ENCODE peak calls at places on chromosome 1, in five cellular contexts. J is neuronal stem cell, S is mesenchymal stem cell, V is IMR-90, K is trophoblast cell. Q is an unnamed sample.
A peak's percentile ranks its signal among the peaks of the same experiment; 100 is the strongest.

GRCh38 chr1:8844421-8845063 is 27.1 kb upstream of the RERE start:
- DNase-seq in J (no peak), S (peak; percentile 61), V (no peak), K (no peak), Q (no peak)

GRCh38 chr1:183989078-183989577 is 48.4 kb downstream of the COLGALT2 start:
- DNase-seq in J (no peak), S (peak; percentile 71), V (peak; percentile 95), K (no peak), Q (no peak)

GRCh38 chr1:17581389-17582123 is 42.1 kb downstream of the ARHGEF10L start:
- DNase-seq in J (no peak), S (no peak), V (no peak), K (no peak), Q (no peak)

GRCh38 chr1:241163363-241163762 is 193.6 kb downstream of the RGS7 start:
- DNase-seq in J (no peak), S (no peak), V (no peak), K (no peak), Q (peak; percentile 49)

GRCh38 chr1:55239548-55239947 is 24.4 kb upstream of the USP24 start:
- DNase-seq in J (no peak), S (no peak), V (no peak), K (no peak), Q (no peak)

GRCh38 chr1:173447224-173447623 is 29.9 kb upstream of the PRDX6 start:
- DNase-seq in J (no peak), S (no peak), V (no peak), K (no peak), Q (no peak)

GRCh38 chr1:23422955-23423354 is 1.6 kb downstream of the TCEA3 start:
- DNase-seq in J (no peak), S (no peak), V (no peak), K (no peak), Q (no peak)

GRCh38 chr1:32012709-32013385 is 821 bp upstream of the KHDRBS1 start:
- DNase-seq in J (peak; percentile 6), S (no peak), V (no peak), K (no peak), Q (no peak)

GRCh38 chr1:11653101-11653601 is 1.1 kb downstream of the FBXO2 start:
- DNase-seq in J (no peak), S (no peak), V (peak; percentile 18), K (no peak), Q (peak; percentile 60)

GRCh38 chr1:198967566-198967965 is 328.7 kb downstream of the PTPRC start:
- DNase-seq in J (no peak), S (no peak), V (no peak), K (no peak), Q (no peak)

GRCh38 chr1:89005286-89006151 is 13.1 kb upstream of the KYAT3 start:
- DNase-seq in J (no peak), S (no peak), V (no peak), K (no peak), Q (no peak)

GRCh38 chr1:44144962-44145756 is 3.7 kb upstream of the KLF18 start:
- DNase-seq in J (no peak), S (peak; percentile 3), V (peak; percentile 34), K (no peak), Q (no peak)

GRCh38 chr1:214427871-214428277 is 123.5 kb downstream of the PTPN14 start:
- DNase-seq in J (no peak), S (peak; percentile 97), V (peak; percentile 98), K (no peak), Q (peak; percentile 42)

GRCh38 chr1:74470936-74471335 is 41.5 kb downstream of the LRRC53 start:
- DNase-seq in J (no peak), S (no peak), V (no peak), K (no peak), Q (no peak)

GRCh38 chr1:111656093-111657017 is 36.8 kb downstream of the RAP1A start:
- DNase-seq in J (peak; percentile 1), S (peak; percentile 71), V (peak; percentile 66), K (no peak), Q (no peak)

GRCh38 chr1:37100310-37100709 is 66.0 kb upstream of the GRIK3 start:
- DNase-seq in J (no peak), S (no peak), V (no peak), K (no peak), Q (no peak)

GRCh38 chr1:220691039-220691684 is 999 bp downstream of the C1orf115 start:
- DNase-seq in J (no peak), S (no peak), V (no peak), K (peak; percentile 46), Q (no peak)

GRCh38 chr1:151934048-151934493 is 24.8 kb upstream of the THEM4 start:
- DNase-seq in J (peak; percentile 32), S (peak; percentile 75), V (peak; percentile 60), K (peak; percentile 54), Q (peak; percentile 49)

GRCh38 chr1:150564051-150564991 is 15.1 kb downstream of the MCL1 start:
- DNase-seq in J (no peak), S (peak; percentile 77), V (no peak), K (no peak), Q (no peak)

GRCh38 chr1:119920104-119920968 is 24.0 kb upstream of the ADAM30 start:
- DNase-seq in J (no peak), S (no peak), V (no peak), K (no peak), Q (no peak)

GRCh38 chr1:177423083-177423482 is 252.3 kb downstream of the BRINP2 start:
- DNase-seq in J (no peak), S (no peak), V (no peak), K (no peak), Q (no peak)

GRCh38 chr1:42006836-42007235 is 88.1 kb upstream of the HIVEP3 start:
- DNase-seq in J (no peak), S (no peak), V (peak; percentile 21), K (no peak), Q (no peak)

GRCh38 chr1:172399369-172400072 is 21.0 kb upstream of the C1orf105 start:
- DNase-seq in J (no peak), S (peak; percentile 96), V (peak; percentile 92), K (peak; percentile 12), Q (no peak)

GRCh38 chr1:25081496-25081895 is 150.8 kb downstream of the SYF2 start:
- DNase-seq in J (no peak), S (no peak), V (no peak), K (no peak), Q (no peak)

GRCh38 chr1:6235302-6235680 is 473 bp downstream of the ICMT start:
- DNase-seq in J (no peak), S (no peak), V (no peak), K (peak; percentile 35), Q (no peak)

GRCh38 chr1:54051936-54052469 is 1.0 kb downstream of the TMEM59 start:
- DNase-seq in J (no peak), S (no peak), V (no peak), K (peak; percentile 62), Q (no peak)
- H3K4ac ChIP-seq in J (no peak overlapping the region), S (no peak overlapping the region), V (peak overlapping the region; percentile 84), K (peak overlapping the region; percentile 28), Q (no peak overlapping the region)

GRCh38 chr1:203217139-203217621 is 12.3 kb downstream of the CHIT1 start:
- DNase-seq in J (no peak), S (no peak), V (no peak), K (no peak), Q (peak; percentile 66)
- H4K91ac ChIP-seq in J (no peak overlapping the region), S (no peak overlapping the region), V (no peak overlapping the region), K (no peak overlapping the region), Q (no peak overlapping the region)

DNA sequence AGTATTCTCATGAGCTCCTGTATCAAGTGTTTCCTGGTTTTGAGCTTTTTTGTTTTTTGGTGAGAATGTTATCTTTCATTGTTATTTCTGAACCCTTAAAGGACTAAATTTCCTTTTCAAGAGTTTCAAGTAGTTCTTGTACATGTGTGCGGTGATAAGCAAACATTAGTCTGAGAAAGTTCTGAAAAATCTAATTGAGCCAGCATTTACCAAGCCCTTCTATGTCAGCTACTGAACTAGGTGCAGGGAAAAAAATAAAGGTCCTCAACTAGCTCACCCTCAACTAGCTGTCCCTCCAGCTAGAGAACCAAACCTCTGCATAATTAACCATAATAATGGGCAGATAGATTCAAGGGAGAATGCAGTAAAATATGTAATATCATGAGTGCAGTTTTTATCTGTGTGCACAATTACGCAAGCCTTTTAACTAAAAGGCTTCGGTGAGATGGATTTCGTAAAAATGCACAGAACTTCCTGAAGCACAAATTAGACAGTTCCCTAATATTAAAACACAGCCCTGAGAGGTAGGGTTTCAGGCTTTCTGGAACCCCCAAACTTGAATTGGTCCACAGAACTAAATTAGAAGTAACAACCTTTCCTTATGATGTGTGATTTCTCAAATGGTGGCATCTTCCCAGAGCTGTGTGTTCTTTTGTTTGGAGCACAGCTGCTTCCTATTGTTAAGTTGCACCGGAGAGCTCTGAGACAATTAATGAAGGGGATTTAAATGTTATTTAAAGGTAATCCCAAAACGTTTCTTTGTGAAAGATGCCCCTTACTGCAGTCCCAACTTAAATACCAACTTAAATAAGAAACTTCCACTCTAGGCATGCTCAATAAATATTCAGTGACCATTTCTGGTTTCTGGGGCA is 165.8 kb downstream of the NFIA start:
- DNase-seq in J (peak; percentile 32), S (no peak), V (no peak), K (no peak), Q (no peak)
- H3K4ac ChIP-seq in J (no peak overlapping the region), S (no peak overlapping the region), V (no peak overlapping the region), K (no peak overlapping the region), Q (no peak overlapping the region)

GRCh38 chr1:233443040-233443439 is 115.5 kb downstream of the MAP3K21 start:
- DNase-seq in J (no peak), S (no peak), V (no peak), K (no peak), Q (no peak)

GRCh38 chr1:233444484-233444883 is 117.0 kb downstream of the MAP3K21 start:
- DNase-seq in J (no peak), S (no peak), V (no peak), K (no peak), Q (no peak)

GRCh38 chr1:233446935-233447334 is 119.4 kb downstream of the MAP3K21 start:
- DNase-seq in J (no peak), S (no peak), V (no peak), K (no peak), Q (no peak)

GRCh38 chr1:233445737-233446136 is 118.2 kb downstream of the MAP3K21 start:
- DNase-seq in J (no peak), S (no peak), V (no peak), K (no peak), Q (no peak)

GRCh38 chr1:233448290-233448689 is 120.8 kb downstream of the MAP3K21 start:
- DNase-seq in J (no peak), S (no peak), V (no peak), K (no peak), Q (no peak)
- H4K91ac ChIP-seq in J (no peak overlapping the region), S (no peak overlapping the region), V (no peak overlapping the region), K (no peak overlapping the region), Q (no peak overlapping the region)

GRCh38 chr1:109158433-109158832 is 44.5 kb downstream of the ELAPOR1 start:
- DNase-seq in J (no peak), S (no peak), V (no peak), K (no peak), Q (no peak)

GRCh38 chr1:109152196-109152595 is 38.3 kb downstream of the ELAPOR1 start:
- DNase-seq in J (no peak), S (no peak), V (no peak), K (no peak), Q (no peak)

GRCh38 chr1:109161836-109162606 is 48.1 kb downstream of the ELAPOR1 start:
- DNase-seq in J (no peak), S (peak; percentile 93), V (peak; percentile 89), K (peak; percentile 85), Q (no peak)

GRCh38 chr1:109160054-109160840 is 46.3 kb downstream of the ELAPOR1 start:
- DNase-seq in J (no peak), S (no peak), V (no peak), K (no peak), Q (no peak)

GRCh38 chr1:109156916-109157385 is 43.0 kb downstream of the ELAPOR1 start:
- DNase-seq in J (no peak), S (no peak), V (no peak), K (no peak), Q (no peak)
- H3K4ac ChIP-seq in J (no peak overlapping the region), S (no peak overlapping the region), V (no peak overlapping the region), K (no peak overlapping the region), Q (no peak overlapping the region)

Q was measured in H9.